ENCODE peak calls at places on chromosomes 1 and 21, in nine cellular contexts. X is hepatocyte, A is OCI-LY7, L is neural progenitor cell, P is HCT116, R is SK-N-SH, H is PC-3, Q is GM23248, F is MM.1S. G is an unnamed sample.

GRCh38 chr1:117143856-117144255 is 22.3 kb upstream of the TRIM45 start:
- DNase-seq in X (no peak), A (no peak), L (no peak), P (no peak), R (no peak), H (peak), Q (peak), F (no peak), G (no peak)

GRCh38 chr21:18153063-18153462 is 91.6 kb upstream of the CHODL start:
- DNase-seq in X (no peak), A (no peak), L (no peak), P (no peak), R (no peak), H (no peak), Q (no peak), F (peak), G (no peak)

GRCh38 chr21:26732442-26733221 is 112.6 kb downstream of the ADAMTS1 start:
- DNase-seq in X (peak), A (peak), L (peak), P (no peak), R (peak), H (peak), Q (peak), F (no peak), G (peak)

GRCh38 chr1:53826367-53826766 is 11.7 kb downstream of the NDC1 start:
- DNase-seq in X (no peak), A (no peak), L (peak), P (no peak), R (no peak), H (no peak), Q (peak), F (no peak), G (peak)

GRCh38 chr1:245771521-245772281 is 616.9 kb downstream of the KIF26B start:
- DNase-seq in X (peak), A (no peak), L (no peak), P (no peak), R (peak), H (peak), Q (peak), F (no peak), G (no peak)

GRCh38 chr1:85734961-85735360 is 26.7 kb upstream of the ZNHIT6 start:
- DNase-seq in X (peak), A (no peak), L (no peak), P (no peak), R (no peak), H (no peak), Q (no peak), F (no peak), G (no peak)

GRCh38 chr1:84972377-84972987 is 24.4 kb downstream of the MCOLN2 start:
- DNase-seq in X (no peak), A (peak), L (no peak), P (no peak), R (no peak), H (no peak), Q (no peak), F (peak), G (no peak)

GRCh38 chr1:21293537-21294265 is 3.4 kb upstream of the ECE1 start:
- DNase-seq in X (no peak), A (peak), L (no peak), P (no peak), R (no peak), H (no peak), Q (no peak), F (peak), G (no peak)

GRCh38 chr1:153553096-153553495 is 4.0 kb upstream of the S100A3 start:
- DNase-seq in X (no peak), A (no peak), L (no peak), P (no peak), R (no peak), H (no peak), Q (no peak), F (no peak), G (no peak)

GRCh38 chr1:19477284-19478240 is 7.8 kb downstream of the CAPZB start:
- DNase-seq in X (no peak), A (peak), L (no peak), P (no peak), R (no peak), H (no peak), Q (no peak), F (no peak), G (no peak)

DNA sequence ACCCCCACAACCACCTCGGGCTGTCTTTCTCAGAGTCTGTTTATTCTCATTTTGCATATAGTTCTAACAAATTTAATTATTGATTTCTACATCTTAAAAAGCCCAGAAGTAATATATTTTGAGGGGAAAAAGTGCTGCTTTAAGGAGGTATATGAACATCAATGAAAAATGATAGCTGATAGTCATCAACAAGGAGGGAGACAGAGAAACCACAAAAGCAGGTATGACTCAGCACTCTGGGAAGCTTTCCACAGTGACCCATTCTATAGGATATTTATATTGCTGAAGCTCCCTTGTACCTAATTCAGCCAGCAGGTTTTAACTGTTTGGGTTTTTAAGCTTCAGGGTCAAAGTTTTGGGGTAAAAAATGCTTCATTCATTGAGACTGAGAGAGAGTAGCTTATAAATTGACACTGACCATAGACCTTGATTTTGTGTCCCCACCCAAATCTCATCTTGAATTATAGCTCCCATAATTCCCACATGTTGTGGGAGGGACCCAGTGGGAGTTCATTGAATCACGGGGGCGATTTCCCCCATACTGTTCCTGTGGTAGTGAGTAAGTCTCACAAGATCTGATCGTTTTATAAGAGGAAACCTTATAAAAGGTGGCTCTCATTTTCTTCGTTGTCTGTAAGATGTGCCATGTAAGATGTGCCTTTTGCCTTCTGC is 27.4 kb downstream of the VANGL1 start:
- DNase-seq in X (no peak), A (no peak), L (no peak), P (peak), R (no peak), H (peak), Q (peak), F (no peak), G (no peak)
- TF ChIP-seq EZH2phosphoT487 in X (no peak), A (no peak), L (no peak), P (no peak), R (no peak), H (no peak), Q (no peak), F (no peak), G (no peak)

GRCh38 chr1:31757204-31757679 is 6.9 kb downstream of the ADGRB2 start:
- DNase-seq in X (no peak), A (no peak), L (no peak), P (no peak), R (peak), H (no peak), Q (no peak), F (no peak), G (no peak)

GRCh38 chr1:31760422-31760900 is 3.7 kb downstream of the ADGRB2 start:
- DNase-seq in X (peak), A (peak), L (peak), P (no peak), R (peak), H (peak), Q (no peak), F (no peak), G (peak)

GRCh38 chr1:31760901-31761470 is 3.2 kb downstream of the ADGRB2 start:
- DNase-seq in X (peak), A (peak), L (peak), P (no peak), R (peak), H (peak), Q (peak), F (no peak), G (peak)

GRCh38 chr1:31757989-31758388 is 6.2 kb downstream of the ADGRB2 start:
- DNase-seq in X (no peak), A (no peak), L (no peak), P (no peak), R (no peak), H (no peak), Q (no peak), F (no peak), G (no peak)

DNA sequence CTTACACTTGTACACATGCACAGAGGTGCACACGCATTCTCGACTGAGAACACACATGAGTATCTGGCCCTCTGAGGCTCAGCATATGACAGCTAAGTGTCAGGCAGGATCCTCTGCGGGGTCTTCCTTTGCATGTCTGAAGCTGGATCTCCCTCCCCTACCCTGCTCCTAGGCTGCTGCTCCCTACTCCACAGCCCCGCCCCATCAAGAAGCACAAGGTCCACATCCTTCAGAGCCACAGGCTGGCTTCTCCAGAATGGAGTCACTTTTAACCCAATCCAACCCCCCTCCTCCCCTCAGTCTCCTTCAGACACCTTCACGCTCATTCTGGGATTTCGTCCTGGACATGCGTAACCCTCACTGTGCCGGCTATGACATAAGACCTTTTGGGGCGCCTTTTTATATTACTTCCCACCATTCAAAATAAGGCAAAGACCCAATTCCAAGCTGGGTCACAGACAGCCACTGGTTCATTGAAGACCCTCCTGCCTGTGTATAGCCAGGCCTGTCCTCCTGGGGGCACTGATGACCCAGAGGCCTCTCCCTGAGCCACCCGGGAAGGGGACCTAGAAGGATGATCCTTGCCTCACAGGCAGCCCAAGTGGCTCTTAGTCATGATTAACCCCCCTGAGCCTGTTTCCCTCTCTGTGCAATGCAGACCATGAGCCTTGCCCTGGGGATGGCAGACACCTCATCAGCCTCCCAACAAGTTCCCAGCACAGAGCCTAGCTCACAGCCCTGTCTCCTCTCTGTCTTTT is 4.7 kb downstream of the ADGRB2 start:
- DNase-seq in X (peak), A (no peak), L (peak), P (no peak), R (peak), H (no peak), Q (peak), F (no peak), G (peak)
- TF ChIP-seq EZH2phosphoT487 in X (no peak), A (no peak), L (no peak), P (no peak), R (no peak), H (no peak), Q (no peak), F (no peak), G (no peak)

DNA sequence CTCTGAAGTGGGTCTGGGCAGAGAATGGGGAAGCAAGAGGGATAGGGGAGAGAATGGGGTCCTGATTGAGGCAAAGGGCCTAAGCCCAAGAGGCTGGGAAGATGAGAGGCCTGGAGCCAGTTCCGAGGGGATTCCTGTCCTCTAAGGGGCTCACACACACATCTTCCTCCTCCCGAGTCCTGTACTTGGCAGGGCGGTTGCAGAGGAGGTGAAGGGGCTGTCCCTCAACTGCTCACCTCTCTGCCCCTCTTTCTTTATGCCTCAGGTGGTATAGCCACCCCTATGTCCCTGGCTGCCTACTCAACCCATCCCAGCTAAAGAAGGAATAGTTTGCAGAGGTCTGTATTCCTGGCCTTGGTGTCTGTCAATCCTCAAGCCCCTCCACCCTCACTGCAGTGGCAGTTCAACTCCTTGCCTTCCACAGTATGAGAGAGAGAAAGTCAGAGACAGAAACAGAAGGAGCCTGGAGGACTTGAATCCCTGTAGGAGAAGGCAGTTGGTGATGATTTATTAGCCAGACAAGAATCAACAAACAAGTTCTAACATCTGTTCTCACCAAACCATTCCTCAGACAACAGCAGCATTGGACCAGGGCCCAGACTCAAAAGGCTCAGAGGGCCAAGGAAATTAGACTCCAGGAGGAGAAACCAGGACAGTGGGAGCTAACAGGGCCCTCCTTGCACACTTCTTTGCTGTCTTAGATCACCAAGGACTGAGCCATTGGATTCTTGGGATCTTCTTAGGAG is 10.7 kb downstream of the SH2D2A start:
- DNase-seq in X (peak), A (no peak), L (no peak), P (no peak), R (peak), H (no peak), Q (peak), F (no peak), G (no peak)
- TF ChIP-seq EZH2phosphoT487 in X (no peak), A (no peak), L (no peak), P (no peak), R (no peak), H (no peak), Q (no peak), F (no peak), G (no peak)

GRCh38 chr1:76103034-76103433 is 28.5 kb downstream of the ST6GALNAC3 start:
- DNase-seq in X (no peak), A (no peak), L (no peak), P (no peak), R (no peak), H (no peak), Q (no peak), F (no peak), G (no peak)
- TF ChIP-seq EZH2phosphoT487 in X (no peak), A (no peak), L (no peak), P (no peak), R (no peak), H (no peak), Q (no peak), F (no peak), G (no peak)

GRCh38 chr1:184892116-184892515 is 82.2 kb downstream of the NIBAN1 start:
- DNase-seq in X (no peak), A (no peak), L (no peak), P (no peak), R (no peak), H (peak), Q (no peak), F (no peak), G (no peak)
- TF ChIP-seq EZH2phosphoT487 in X (no peak), A (no peak), L (no peak), P (no peak), R (no peak), H (no peak), Q (no peak), F (no peak), G (no peak)

GRCh38 chr1:178931843-178932551 is 61.1 kb upstream of the ANGPTL1 start:
- DNase-seq in X (peak), A (no peak), L (no peak), P (no peak), R (no peak), H (no peak), Q (peak), F (no peak), G (no peak)
- TF ChIP-seq EZH2phosphoT487 in X (no peak), A (no peak), L (no peak), P (no peak), R (no peak), H (no peak), Q (no peak), F (no peak), G (no peak)